ENCODE peak calls at places on chromosomes 6 and 20, in four cellular contexts. One of them, this sample, is unnamed.

GRCh38 chr20:50193851-50194830 is 3.5 kb downstream of the CEBPB start:
- DNase-seq in CD4-positive, alpha-beta T cell: no peak
- DNase-seq in activated CD8-positive, alpha-beta memory T cell treated with anti-CD3 and anti-CD28 coated beads for 1 hour: no peak
- DNase-seq in activated CD4-positive, CD25-positive, alpha-beta regulatory T cell: no peak
- DNase-seq in this sample: no peak

GRCh38 chr20:17843246-17844132 is 125.1 kb downstream of the SNX5 start:
- DNase-seq in CD4-positive, alpha-beta T cell: peak; percentile 4
- DNase-seq in activated CD4-positive, CD25-positive, alpha-beta regulatory T cell: no peak
- DNase-seq in activated CD8-positive, alpha-beta memory T cell treated with anti-CD3 and anti-CD28 coated beads for 1 hour: no peak
- DNase-seq in this sample: no peak

GRCh38 chr6:157235600-157236039 is 87.7 kb downstream of the TMEM242 start:
- DNase-seq in CD4-positive, alpha-beta T cell: peak; percentile 41
- DNase-seq in activated CD4-positive, CD25-positive, alpha-beta regulatory T cell: no peak
- DNase-seq in activated CD8-positive, alpha-beta memory T cell treated with anti-CD3 and anti-CD28 coated beads for 1 hour: peak; percentile 14
- DNase-seq in this sample: peak; percentile 36

GRCh38 chr20:33977535-33977934 is 16.2 kb upstream of the RALY start:
- DNase-seq in CD4-positive, alpha-beta T cell: no peak
- DNase-seq in activated CD4-positive, CD25-positive, alpha-beta regulatory T cell: no peak
- DNase-seq in activated CD8-positive, alpha-beta memory T cell treated with anti-CD3 and anti-CD28 coated beads for 1 hour: no peak
- DNase-seq in this sample: no peak

GRCh38 chr6:17928514-17929430 is 58.7 kb downstream of the KIF13A start:
- DNase-seq in CD4-positive, alpha-beta T cell: no peak
- DNase-seq in activated CD8-positive, alpha-beta memory T cell treated with anti-CD3 and anti-CD28 coated beads for 1 hour: no peak
- DNase-seq in activated CD4-positive, CD25-positive, alpha-beta regulatory T cell: no peak
- DNase-seq in this sample: no peak

GRCh38 chr20:41494451-41494850 is 123.7 kb downstream of the CHD6 start:
- DNase-seq in activated CD8-positive, alpha-beta memory T cell treated with anti-CD3 and anti-CD28 coated beads for 1 hour: no peak
- DNase-seq in activated CD4-positive, CD25-positive, alpha-beta regulatory T cell: no peak
- DNase-seq in CD4-positive, alpha-beta T cell: no peak
- DNase-seq in this sample: no peak

GRCh38 chr6:159762681-159763293 is 942 bp downstream of the ACAT2 start:
- DNase-seq in CD4-positive, alpha-beta T cell: no peak
- DNase-seq in activated CD8-positive, alpha-beta memory T cell treated with anti-CD3 and anti-CD28 coated beads for 1 hour: no peak
- DNase-seq in activated CD4-positive, CD25-positive, alpha-beta regulatory T cell: no peak
- DNase-seq in this sample: peak; percentile 34

GRCh38 chr20:21027569-21027968 is 78.6 kb downstream of the LINC00237 start:
- DNase-seq in CD4-positive, alpha-beta T cell: no peak
- DNase-seq in activated CD8-positive, alpha-beta memory T cell treated with anti-CD3 and anti-CD28 coated beads for 1 hour: no peak
- DNase-seq in activated CD4-positive, CD25-positive, alpha-beta regulatory T cell: no peak
- DNase-seq in this sample: no peak

GRCh38 chr6:158819213-158819976 is at the start of gene EZR:
- DNase-seq in activated CD4-positive, CD25-positive, alpha-beta regulatory T cell: peak; percentile 50
- DNase-seq in activated CD8-positive, alpha-beta memory T cell treated with anti-CD3 and anti-CD28 coated beads for 1 hour: peak; percentile 68
- DNase-seq in CD4-positive, alpha-beta T cell: peak; percentile 80
- DNase-seq in this sample: peak; percentile 25

GRCh38 chr6:133432021-133432989 is 191.1 kb downstream of the EYA4 start:
- DNase-seq in CD4-positive, alpha-beta T cell: no peak
- DNase-seq in activated CD4-positive, CD25-positive, alpha-beta regulatory T cell: no peak
- DNase-seq in activated CD8-positive, alpha-beta memory T cell treated with anti-CD3 and anti-CD28 coated beads for 1 hour: no peak
- DNase-seq in this sample: no peak

GRCh38 chr6:90078513-90079289 is 184.4 kb downstream of the GJA10 start:
- DNase-seq in activated CD4-positive, CD25-positive, alpha-beta regulatory T cell: peak; percentile 9
- DNase-seq in CD4-positive, alpha-beta T cell: no peak
- DNase-seq in activated CD8-positive, alpha-beta memory T cell treated with anti-CD3 and anti-CD28 coated beads for 1 hour: no peak
- DNase-seq in this sample: no peak

GRCh38 chr6:37051138-37052026 is 45.9 kb downstream of the FGD2 start:
- DNase-seq in activated CD4-positive, CD25-positive, alpha-beta regulatory T cell: peak; percentile 60
- DNase-seq in CD4-positive, alpha-beta T cell: peak; percentile 90
- DNase-seq in activated CD8-positive, alpha-beta memory T cell treated with anti-CD3 and anti-CD28 coated beads for 1 hour: peak; percentile 75
- DNase-seq in this sample: peak; percentile 85